ENCODE peak calls at places on chromosomes 3 and 15, in seven cellular contexts. Z, C, F, X, D, O and P are unnamed samples.

GRCh38 chr3:192422998-192423349 is 304.4 kb downstream of the FGF12 start:
- DNase-seq in O (no peak), X (no peak), Z (no peak), F (peak; percentile 34), C (no peak), D (no peak), P (no peak)

GRCh38 chr3:157922614-157923013 is 183.6 kb downstream of the SHOX2 start:
- DNase-seq in C (no peak), Z (no peak), D (no peak), F (no peak), O (no peak), X (no peak), P (no peak)

GRCh38 chr15:52109559-52110451 is 2.8 kb downstream of the BCL2L10 start:
- DNase-seq in D (no peak), F (no peak), O (no peak), Z (no peak), X (no peak), C (no peak), P (peak; percentile 35)

GRCh38 chr15:78322243-78322642 is 17.9 kb upstream of the CRABP1 start:
- DNase-seq in Z (no peak), C (no peak), F (no peak), O (peak; percentile 64), D (peak; percentile 64), X (no peak), P (no peak)

GRCh38 chr15:89824607-89824867 is 9.9 kb upstream of the ANPEP start:
- DNase-seq in F (no peak), D (peak; percentile 54), X (no peak), Z (no peak), O (no peak), C (no peak), P (no peak)

GRCh38 chr15:88638626-88639372 is at the start of gene ISG20:
- DNase-seq in C (peak; percentile 86), F (peak; percentile 70), D (peak; percentile 99), Z (peak; percentile 97), X (peak; percentile 91), O (peak; percentile 98), P (peak; percentile 99)

GRCh38 chr3:79846148-79846933 is 78.5 kb upstream of the ROBO1 start:
- DNase-seq in D (no peak), X (no peak), F (peak; percentile 24), Z (no peak), O (no peak), C (no peak), P (no peak)

GRCh38 chr15:35166730-35167359 is 81.8 kb upstream of the NANOGP8 start:
- DNase-seq in Z (no peak), C (no peak), D (no peak), O (peak; percentile 42), X (no peak), F (no peak), P (no peak)

GRCh38 chr3:89380006-89380405 is 272.6 kb downstream of the EPHA3 start:
- DNase-seq in F (no peak), C (no peak), Z (no peak), D (no peak), O (peak; percentile 47), X (no peak), P (no peak)

GRCh38 chr3:58005662-58006061 is 2.6 kb upstream of the FLNB start:
- DNase-seq in F (no peak), X (no peak), C (no peak), D (no peak), Z (no peak), O (peak; percentile 66), P (no peak)

GRCh38 chr3:157174265-157174615 is 14.3 kb upstream of the CCNL1 start:
- DNase-seq in C (no peak), X (no peak), Z (no peak), D (peak; percentile 88), O (peak; percentile 4), F (peak; percentile 35), P (peak; percentile 21)

GRCh38 chr3:9135526-9135925 is 113.9 kb downstream of the SRGAP3 start:
- DNase-seq in Z (no peak), O (no peak), X (no peak), F (no peak), C (no peak), D (no peak), P (no peak)

GRCh38 chr3:111087924-111088469 is 16.4 kb downstream of the NECTIN3 start:
- DNase-seq in X (no peak), C (no peak), O (no peak), Z (no peak), F (peak; percentile 30), D (no peak), P (no peak)
- H3K4me3 ChIP-seq in X (no peak overlapping the region), C (no peak overlapping the region), O (no peak overlapping the region), Z (no peak overlapping the region), F (peak overlapping the region; percentile 7), D (no peak overlapping the region), P (no peak overlapping the region)

GRCh38 chr3:35678552-35679220 is 39.4 kb downstream of the ARPP21 start:
- DNase-seq in D (no peak), C (no peak), Z (no peak), O (no peak), F (no peak), X (no peak), P (no peak)

GRCh38 chr3:35675206-35675605 is 35.9 kb downstream of the ARPP21 start:
- DNase-seq in C (no peak), F (no peak), X (no peak), O (peak; percentile 18), D (no peak), Z (no peak), P (no peak)

GRCh38 chr3:35675621-35676020 is 36.3 kb downstream of the ARPP21 start:
- DNase-seq in C (no peak), Z (no peak), F (no peak), O (no peak), D (no peak), X (no peak), P (no peak)

GRCh38 chr3:35679409-35680080 is 40.2 kb downstream of the ARPP21 start:
- DNase-seq in O (no peak), C (no peak), X (no peak), D (no peak), Z (no peak), F (no peak), P (no peak)

DNA sequence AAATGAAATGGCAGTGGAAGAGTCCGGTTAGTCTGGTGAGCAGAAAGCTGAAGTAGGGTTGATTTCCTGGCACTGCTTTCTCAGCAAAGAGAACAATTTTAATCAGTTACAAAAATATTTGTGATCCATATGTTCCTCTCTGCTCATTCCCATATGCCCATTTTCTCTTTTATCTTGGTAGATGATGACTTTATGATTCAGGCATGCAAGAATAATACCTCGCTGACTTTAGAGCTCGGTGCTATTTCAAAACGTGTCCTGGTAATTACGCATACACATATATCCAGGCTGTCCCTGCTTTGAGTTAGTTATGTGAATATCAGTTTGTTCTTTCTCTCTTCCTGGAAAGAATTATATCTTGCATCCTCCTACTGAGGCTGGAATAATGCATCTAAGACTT is 38.5 kb downstream of the ARPP21 start:
- DNase-seq in D (no peak), Z (no peak), F (no peak), X (no peak), C (no peak), O (peak; percentile 50), P (no peak)
- H3K27ac ChIP-seq in D (no peak overlapping the region), Z (no peak overlapping the region), F (no peak overlapping the region), X (no peak overlapping the region), C (no peak overlapping the region), O (no peak overlapping the region), P (no peak overlapping the region)

GRCh38 chr3:147943265-147943945 is 534.2 kb downstream of the ZIC1 start:
- DNase-seq in F (no peak), X (no peak), O (peak; percentile 89), Z (no peak), C (no peak), D (no peak), P (no peak)

GRCh38 chr3:147941984-147942383 is 532.8 kb downstream of the ZIC1 start:
- DNase-seq in C (no peak), X (no peak), F (peak; percentile 46), O (no peak), D (no peak), Z (no peak), P (no peak)

GRCh38 chr3:147940400-147940799 is 531.2 kb downstream of the ZIC1 start:
- DNase-seq in C (no peak), Z (no peak), F (no peak), O (no peak), D (no peak), X (no peak), P (no peak)

GRCh38 chr3:147940846-147941245 is 531.7 kb downstream of the ZIC1 start:
- DNase-seq in F (no peak), Z (no peak), X (no peak), C (no peak), O (no peak), D (no peak), P (no peak)

DNA sequence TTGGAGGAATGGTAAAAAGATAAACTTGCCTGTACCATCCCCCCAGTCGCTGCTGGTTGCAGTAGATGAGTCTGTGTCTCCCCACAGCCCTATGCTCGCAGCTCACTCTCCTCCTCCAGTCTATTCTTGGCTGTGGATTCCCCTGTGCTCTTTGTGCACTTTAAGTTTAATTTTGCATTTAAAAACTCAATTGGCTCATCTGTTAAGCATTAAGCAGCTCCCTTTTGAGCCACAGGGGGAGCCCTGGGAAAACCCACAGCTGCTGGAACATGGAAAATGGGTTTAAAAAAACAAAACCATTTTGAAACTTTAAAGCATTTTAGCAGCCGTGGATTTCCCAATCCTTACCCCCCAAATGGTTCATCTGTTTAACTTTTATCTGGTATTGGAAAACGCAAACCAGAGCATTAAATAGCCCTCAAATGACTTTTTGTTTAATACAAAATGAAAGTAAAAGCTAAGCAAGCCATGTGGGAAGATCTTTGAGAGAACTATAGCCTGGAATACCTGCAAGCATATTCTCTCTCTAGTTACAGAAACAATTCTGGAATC is 536.9 kb downstream of the ZIC1 start:
- DNase-seq in C (no peak), O (peak; percentile 96), X (no peak), D (no peak), F (peak; percentile 23), Z (no peak), P (no peak)
- H3K4me3 ChIP-seq in C (peak overlapping the region; percentile 24), O (peak overlapping the region; percentile 24), X (peak overlapping the region; percentile 53), D (no peak overlapping the region), F (no peak overlapping the region), Z (peak overlapping the region; percentile 37), P (no peak overlapping the region)

GRCh38 chr3:22934973-22935372 is 268.2 kb upstream of the UBE2E2 start:
- DNase-seq in D (no peak), X (no peak), C (no peak), F (no peak), O (no peak), Z (no peak), P (no peak)

GRCh38 chr3:22938739-22939138 is 264.4 kb upstream of the UBE2E2 start:
- DNase-seq in Z (no peak), X (no peak), C (no peak), O (no peak), D (no peak), F (no peak), P (no peak)

GRCh38 chr3:22939349-22939748 is 263.8 kb upstream of the UBE2E2 start:
- DNase-seq in O (no peak), Z (no peak), X (no peak), F (no peak), C (no peak), D (no peak), P (no peak)

GRCh38 chr3:22940285-22940684 is 262.8 kb upstream of the UBE2E2 start:
- DNase-seq in O (no peak), D (no peak), Z (no peak), C (no peak), X (no peak), F (no peak), P (no peak)

DNA sequence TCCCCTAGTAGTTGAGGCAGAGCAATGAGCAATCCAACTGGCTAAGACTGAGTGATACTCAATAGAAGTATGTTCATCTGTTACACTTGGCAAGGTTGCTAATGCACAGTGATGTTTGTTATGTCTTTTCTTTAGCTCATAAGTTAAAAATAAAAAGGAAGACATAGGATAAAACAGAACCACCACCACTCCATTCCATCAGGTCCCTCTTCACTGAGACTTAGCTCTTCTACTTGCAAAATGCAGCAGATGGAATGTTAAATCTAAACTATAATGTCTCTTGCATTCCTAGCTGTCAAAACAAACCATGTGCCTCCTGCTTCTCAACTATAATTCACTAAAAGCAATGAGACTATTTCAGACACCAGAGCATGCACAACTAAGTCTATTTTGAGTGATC is 265.6 kb upstream of the UBE2E2 start:
- DNase-seq in Z (no peak), F (no peak), X (no peak), C (no peak), D (no peak), O (no peak), P (no peak)
- H3K27ac ChIP-seq in Z (no peak overlapping the region), F (no peak overlapping the region), X (no peak overlapping the region), C (no peak overlapping the region), D (no peak overlapping the region), O (no peak overlapping the region), P (no peak overlapping the region)